ENCODE peak calls at places on chromosomes 7 and 10, in nine cellular contexts. R, Z, K, D, Y, A, Q, E and F are unnamed samples.

GRCh38 chr7:4634166-4634565 is 47.9 kb upstream of the FOXK1 start:
- DNase-seq in E (no peak), K (no peak), Z (no peak), Q (no peak), D (no peak), Y (no peak), R (peak), A (no peak), F (no peak)

GRCh38 chr7:79091661-79092060 is 361.8 kb downstream of the MAGI2 start:
- DNase-seq in R (peak), K (no peak), A (no peak), E (no peak), Z (no peak), Y (no peak), D (no peak), Q (no peak), F (no peak)

GRCh38 chr10:29377333-29377961 is 88.6 kb downstream of the LYZL1 start:
- DNase-seq in K (peak), A (peak), R (peak), Y (no peak), D (no peak), Q (no peak), Z (no peak), E (no peak), F (no peak)

GRCh38 chr10:28920091-28920490 is 242.8 kb downstream of the BAMBI start:
- DNase-seq in Y (no peak), A (no peak), R (no peak), D (no peak), Q (no peak), E (no peak), K (no peak), Z (no peak), F (no peak)

GRCh38 chr7:43108255-43109011 is 4.0 kb upstream of the HECW1 start:
- DNase-seq in K (peak), R (peak), E (no peak), D (peak), Q (peak), Y (peak), A (peak), Z (no peak), F (peak)

GRCh38 chr10:80924063-80924952 is 386.6 kb downstream of the SH2D4B start:
- DNase-seq in Y (no peak), E (no peak), D (peak), R (peak), Z (peak), A (peak), K (peak), Q (peak), F (no peak)

GRCh38 chr7:112453505-112454171 is 3.4 kb downstream of the IFRD1 start:
- DNase-seq in E (no peak), D (no peak), R (peak), A (no peak), K (no peak), Q (no peak), Y (no peak), Z (no peak), F (no peak)

GRCh38 chr7:69919712-69920111 is 321.4 kb downstream of the AUTS2 start:
- DNase-seq in Y (no peak), Z (no peak), Q (no peak), A (no peak), K (no peak), D (no peak), E (no peak), R (no peak), F (no peak)

GRCh38 chr10:84308021-84308420 is 20.4 kb upstream of the CCSER2 start:
- DNase-seq in A (no peak), R (no peak), Z (no peak), K (no peak), D (no peak), E (no peak), Q (no peak), Y (no peak), F (no peak)

GRCh38 chr10:59434463-59435326 is 72.3 kb upstream of the FAM13C start:
- DNase-seq in E (no peak), K (no peak), Q (no peak), Y (no peak), D (no peak), Z (no peak), R (peak), A (no peak), F (no peak)

GRCh38 chr7:157932498-157933218 is 595.9 kb downstream of the DNAJB6 start:
- DNase-seq in Q (no peak), K (no peak), A (no peak), Z (no peak), Y (no peak), R (no peak), D (no peak), E (no peak), F (no peak)

GRCh38 chr7:107387573-107388219 is 82.2 kb upstream of the GPR22 start:
- DNase-seq in R (peak), Y (no peak), D (no peak), A (no peak), E (peak), K (no peak), Q (peak), Z (peak), F (peak)

GRCh38 chr7:129160161-129160911 is 15.8 kb downstream of the TSPAN33 start:
- DNase-seq in E (no peak), Y (no peak), Q (no peak), A (peak), D (no peak), R (no peak), Z (no peak), K (peak), F (no peak)

GRCh38 chr10:100370561-100370975 is 23.5 kb downstream of the SCD start:
- DNase-seq in A (no peak), Z (no peak), E (no peak), Q (peak), Y (no peak), K (no peak), D (peak), R (no peak), F (no peak)

GRCh38 chr7:97733276-97734206 is 1.7 kb downstream of the TAC1 start:
- DNase-seq in Q (no peak), Z (no peak), Y (peak), A (peak), D (no peak), R (no peak), E (no peak), K (peak), F (no peak)

GRCh38 chr10:18044976-18045720 is 93.4 kb downstream of the SLC39A12 start:
- DNase-seq in R (peak), Q (no peak), Y (no peak), Z (no peak), A (no peak), K (no peak), E (no peak), D (no peak), F (no peak)

GRCh38 chr10:37680716-37681616 is 176.4 kb downstream of the ZNF248 start:
- DNase-seq in Q (no peak), K (no peak), Y (no peak), A (no peak), Z (no peak), R (no peak), E (no peak), D (no peak), F (no peak)

GRCh38 chr7:158355456-158356065 is 232.1 kb downstream of the PTPRN2 start:
- DNase-seq in Z (peak), A (peak), R (no peak), Q (no peak), E (no peak), K (no peak), Y (peak), D (no peak), F (no peak)

GRCh38 chr10:122435212-122435827 is 19.1 kb upstream of the ARMS2 start:
- DNase-seq in Z (no peak), Q (no peak), K (peak), D (no peak), Y (no peak), R (peak), E (no peak), A (peak), F (peak)

GRCh38 chr7:104929921-104930320 is 84.1 kb upstream of the KMT2E start:
- DNase-seq in A (no peak), D (no peak), Z (no peak), R (no peak), Y (no peak), E (no peak), Q (no peak), K (no peak), F (no peak)

GRCh38 chr10:102815790-102816549 is 21.2 kb downstream of the CYP17A1 start:
- DNase-seq in Z (peak), Y (no peak), E (peak), R (peak), D (no peak), Q (peak), K (no peak), A (no peak), F (peak)

GRCh38 chr7:200704-201103 is 8.3 kb downstream of the FAM20C start:
- DNase-seq in Y (no peak), A (no peak), K (no peak), E (no peak), R (no peak), Z (no peak), Q (no peak), D (no peak), F (no peak)

GRCh38 chr7:47493971-47494370 is 87.9 kb downstream of the TNS3 start:
- DNase-seq in R (no peak), E (no peak), D (no peak), K (no peak), Q (no peak), Y (no peak), Z (no peak), A (no peak), F (no peak)

GRCh38 chr10:87695074-87695473 is 35.4 kb downstream of the PAPSS2 start:
- DNase-seq in R (no peak), Y (no peak), Q (no peak), E (no peak), A (no peak), D (no peak), K (no peak), Z (no peak), F (no peak)

GRCh38 chr10:63206576-63206975 is 73.4 kb downstream of the NRBF2 start:
- DNase-seq in K (no peak), R (peak), E (no peak), Q (no peak), D (no peak), A (no peak), Y (no peak), Z (no peak), F (no peak)

GRCh38 chr10:124254519-124254918 is 161.1 kb upstream of the CHST15 start:
- DNase-seq in K (no peak), A (no peak), E (no peak), Y (no peak), Z (no peak), R (no peak), D (no peak), Q (no peak), F (no peak)

DNA sequence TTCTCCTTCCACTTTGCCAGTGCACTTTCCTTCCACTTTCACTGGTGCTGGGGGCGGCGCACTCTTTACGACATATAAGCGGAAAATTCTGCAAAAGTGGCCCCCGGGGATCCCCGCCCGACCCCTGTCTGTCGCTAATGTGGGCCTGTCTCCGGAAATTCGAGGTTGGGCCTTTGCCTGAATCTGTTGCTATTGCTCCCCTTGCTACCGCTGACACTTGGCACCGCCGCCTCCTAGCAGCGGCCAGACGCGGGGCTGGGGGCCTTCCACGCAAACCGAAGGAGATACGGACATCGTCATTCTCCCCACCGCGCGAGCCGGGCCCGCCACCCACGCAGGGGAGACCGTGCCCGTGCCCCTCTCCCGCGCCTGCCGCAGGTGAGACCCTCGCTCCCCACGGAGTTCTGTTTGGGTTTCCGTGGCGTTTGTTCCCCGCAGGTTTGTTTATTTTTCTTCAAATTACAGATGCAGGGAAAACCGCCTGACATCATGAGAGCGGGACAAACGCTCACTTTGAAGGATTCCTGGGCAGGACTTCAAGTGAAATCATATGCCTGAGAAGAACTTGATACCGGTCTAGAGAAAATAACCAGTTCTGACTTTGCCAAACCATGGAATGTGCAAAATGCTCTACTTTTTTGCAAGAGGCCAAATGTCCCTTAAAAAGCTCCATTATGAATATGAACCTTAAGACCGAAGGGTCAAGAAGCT is 5.0 kb downstream of the TWIST1 start:
- DNase-seq in Q (no peak), Z (no peak), K (peak), D (no peak), Y (peak), R (peak), E (no peak), A (peak), F (no peak)
- H3K4me3 ChIP-seq in Q (no peak), Z (peak), K (peak), D (no peak), Y (no peak), R (peak), E (peak), A (no peak), F (peak)

GRCh38 chr7:132312531-132313070 is 263.7 kb downstream of the PLXNA4 start:
- DNase-seq in E (no peak), Z (no peak), Y (no peak), A (no peak), R (no peak), K (no peak), D (no peak), Q (no peak), F (no peak)

GRCh38 chr7:132311747-132312146 is 264.5 kb downstream of the PLXNA4 start:
- DNase-seq in Q (no peak), Z (no peak), A (peak), K (no peak), R (no peak), D (no peak), Y (no peak), E (no peak), F (no peak)

GRCh38 chr7:132309102-132309805 is 267.0 kb downstream of the PLXNA4 start:
- DNase-seq in D (no peak), A (no peak), E (no peak), Y (no peak), Z (no peak), R (no peak), K (no peak), Q (no peak), F (no peak)

GRCh38 chr7:132307465-132307864 is 268.8 kb downstream of the PLXNA4 start:
- DNase-seq in A (peak), Z (no peak), Y (no peak), K (no peak), E (no peak), Q (no peak), R (no peak), D (no peak), F (no peak)
- TF ChIP-seq CTCF in A (peak), Z (no peak), Y (no peak), K (no peak), E (peak), Q (no peak), R (no peak), D (no peak), F (no peak)

GRCh38 chr7:37657798-37658197 is 25.8 kb upstream of the GPR141 start:
- DNase-seq in R (no peak), Y (no peak), Z (no peak), A (no peak), Q (no peak), K (no peak), D (no peak), E (no peak), F (no peak)
- H3K4me3 ChIP-seq in R (no peak), Y (no peak), Z (no peak), A (no peak), Q (no peak), K (no peak), D (no peak), E (no peak), F (no peak)

GRCh38 chr7:10128748-10129147 is 844.9 kb upstream of the PHF14 start:
- DNase-seq in A (peak), R (no peak), Y (no peak), Z (no peak), D (no peak), K (peak), Q (peak), E (no peak), F (no peak)
- TF ChIP-seq CTCF in A (peak), R (no peak), Y (peak), Z (peak), D (no peak), K (no peak), Q (peak), E (no peak), F (peak)